ENCODE peak calls at places on chromosomes 13 and 19, in four cellular contexts. One of them, this sample, is unnamed.
A peak's percentile ranks its signal among the peaks of the same experiment; 100 is the strongest.

GRCh38 chr19:6802336-6803035 is 30.0 kb downstream of the VAV1 start:
- DNase-seq in HTR-8/SVneo: peak; percentile 45
- DNase-seq in heart right ventricle: peak; percentile 10
- DNase-seq in neural crest cell: no peak
- DNase-seq in this sample: peak; percentile 9

GRCh38 chr13:42707596-42707995 is 73.8 kb upstream of the FAM216B start:
- DNase-seq in heart right ventricle: no peak
- DNase-seq in neural crest cell: no peak
- DNase-seq in HTR-8/SVneo: no peak
- DNase-seq in this sample: no peak

GRCh38 chr13:33185853-33186252 is 99.7 kb downstream of the STARD13 start:
- DNase-seq in heart right ventricle: no peak
- DNase-seq in neural crest cell: no peak
- DNase-seq in HTR-8/SVneo: no peak
- DNase-seq in this sample: peak; percentile 60

GRCh38 chr13:60152114-60152513 is 11.6 kb downstream of the DIAPH3 start:
- DNase-seq in heart right ventricle: no peak
- DNase-seq in neural crest cell: no peak
- DNase-seq in HTR-8/SVneo: no peak
- DNase-seq in this sample: no peak

GRCh38 chr13:40235160-40235796 is 431.2 kb downstream of the FOXO1 start:
- DNase-seq in HTR-8/SVneo: no peak
- DNase-seq in heart right ventricle: no peak
- DNase-seq in neural crest cell: no peak
- DNase-seq in this sample: no peak

GRCh38 chr13:79776538-79776937 is 295.6 kb downstream of the NDFIP2 start:
- DNase-seq in heart right ventricle: no peak
- DNase-seq in neural crest cell: no peak
- DNase-seq in HTR-8/SVneo: no peak
- DNase-seq in this sample: no peak

GRCh38 chr19:43467276-43467675 is 1.9 kb upstream of the LYPD3 start:
- DNase-seq in neural crest cell: no peak
- DNase-seq in HTR-8/SVneo: no peak
- DNase-seq in heart right ventricle: no peak
- DNase-seq in this sample: no peak

GRCh38 chr19:23822735-23823134 is 64.0 kb upstream of the ZNF681 start:
- DNase-seq in neural crest cell: no peak
- DNase-seq in heart right ventricle: no peak
- DNase-seq in HTR-8/SVneo: no peak
- DNase-seq in this sample: no peak

GRCh38 chr19:53463263-53463662 is 4.3 kb upstream of the ZNF813 start:
- DNase-seq in neural crest cell: no peak
- DNase-seq in heart right ventricle: peak; percentile 70
- DNase-seq in HTR-8/SVneo: no peak
- DNase-seq in this sample: peak; percentile 15

This sample was measured in endothelial cell of umbilical vein.